ENCODE peak calls at places on chromosome 18, in six cellular contexts. F is T-cell; T is RCC 7860; S is foreskin fibroblast; K is activated CD8-positive, alpha-beta memory T cell treated with anti-CD3 and anti-CD28 coated beads, Interleukin-2, amount 10 ng/mL, durations not matched to agents 7 days and 5 days; I is amniotic stem cell. X is an unnamed sample.
A peak's percentile ranks its signal among the peaks of the same experiment; 100 is the strongest.

GRCh38 chr18:24413148-24413547 is 13.3 kb upstream of the IMPACT start:
- DNase-seq in T (no peak), K (no peak), I (no peak), F (no peak), S (peak; percentile 53), X (peak; percentile 59)

GRCh38 chr18:76821356-76821874 is 942 bp upstream of the ZNF236 start:
- DNase-seq in S (no peak), F (no peak), I (no peak), K (no peak), T (no peak), X (no peak)

GRCh38 chr18:54829856-54830255 is 1.6 kb downstream of the RAB27B start:
- DNase-seq in I (no peak), F (no peak), K (no peak), T (no peak), S (no peak), X (no peak)

GRCh38 chr18:9913151-9913525 is 678 bp upstream of the VAPA start:
- DNase-seq in F (no peak), S (no peak), K (no peak), T (no peak), I (no peak), X (no peak)

GRCh38 chr18:31587538-31587937 is 4.1 kb upstream of the TTR start:
- DNase-seq in S (no peak), F (no peak), K (no peak), I (no peak), T (no peak), X (no peak)

GRCh38 chr18:7329036-7329435 is 98.1 kb downstream of the LRRC30 start:
- DNase-seq in I (no peak), S (no peak), F (no peak), K (no peak), T (no peak), X (peak; percentile 76)

GRCh38 chr18:73683618-73684238 is 463.9 kb downstream of the FBXO15 start:
- DNase-seq in T (no peak), S (peak; percentile 82), K (no peak), I (no peak), F (no peak), X (no peak)

GRCh38 chr18:79698668-79699335 is 19.2 kb downstream of the CTDP1 start:
- DNase-seq in I (no peak), F (no peak), S (no peak), K (no peak), T (no peak), X (no peak)

GRCh38 chr18:45910405-45911023 is 56.6 kb downstream of the EPG5 start:
- DNase-seq in K (peak; percentile 75), F (peak; percentile 27), S (peak; percentile 74), I (no peak), T (no peak), X (peak; percentile 59)

GRCh38 chr18:23918395-23919032 is 96.0 kb upstream of the TTC39C start:
- DNase-seq in K (peak; percentile 88), S (peak; percentile 83), I (peak; percentile 32), T (peak; percentile 37), F (peak; percentile 69), X (peak; percentile 79)

GRCh38 chr18:13797157-13797611 is 26.8 kb upstream of the MC5R start:
- DNase-seq in S (no peak), I (no peak), F (no peak), K (no peak), T (peak; percentile 46), X (no peak)

GRCh38 chr18:9474103-9474982 is 970 bp upstream of the RALBP1 start:
- DNase-seq in K (peak; percentile 43), S (peak; percentile 92), T (peak; percentile 57), F (no peak), I (peak; percentile 64), X (no peak)

GRCh38 chr18:79872852-79873444 is 75.2 kb downstream of the KCNG2 start:
- DNase-seq in I (no peak), F (no peak), K (no peak), S (no peak), T (no peak), X (no peak)

GRCh38 chr18:48038636-48039035 is 108.2 kb upstream of the SMAD2 start:
- DNase-seq in K (no peak), I (no peak), T (no peak), S (no peak), F (no peak), X (no peak)

GRCh38 chr18:36095936-36096519 is 28.7 kb upstream of the RPRD1A start:
- DNase-seq in I (peak; percentile 55), F (no peak), S (peak; percentile 77), T (peak; percentile 53), K (no peak), X (no peak)

GRCh38 chr18:24741961-24742738 is 281.7 kb downstream of the HRH4 start:
- DNase-seq in F (no peak), I (no peak), T (no peak), S (peak; percentile 34), K (no peak), X (no peak)

GRCh38 chr18:905948-906415 is 1.3 kb downstream of the ADCYAP1 start:
- DNase-seq in F (no peak), S (peak; percentile 2), I (no peak), K (no peak), T (no peak), X (peak; percentile 40)

GRCh38 chr18:70280007-70280925 is 8.6 kb upstream of the SOCS6 start:
- DNase-seq in K (no peak), I (no peak), F (no peak), T (peak; percentile 84), S (peak; percentile 67), X (no peak)

GRCh38 chr18:61651145-61651879 is 241.5 kb downstream of the RNF152 start:
- DNase-seq in T (no peak), F (no peak), S (no peak), K (no peak), I (no peak), X (peak; percentile 30)

GRCh38 chr18:51610481-51610880 is 413.0 kb upstream of the MEX3C start:
- DNase-seq in K (no peak), T (no peak), F (no peak), S (no peak), I (no peak), X (no peak)

GRCh38 chr18:50203801-50204604 is 9.1 kb upstream of the MYO5B start:
- DNase-seq in S (peak; percentile 67), K (no peak), T (no peak), I (no peak), F (no peak), X (peak; percentile 84)

GRCh38 chr18:76255070-76255683 is 239.9 kb downstream of the ZNF516 start:
- DNase-seq in S (no peak), K (no peak), I (no peak), T (no peak), F (no peak), X (peak; percentile 60)

GRCh38 chr18:53785811-53786210 is 438.7 kb downstream of the MBD2 start:
- DNase-seq in F (no peak), K (no peak), S (no peak), I (no peak), T (no peak), X (no peak)

GRCh38 chr18:31100598-31101147 is 1.5 kb downstream of the DSC2 start:
- DNase-seq in T (no peak), F (no peak), S (no peak), I (no peak), K (no peak), X (peak; percentile 92)

GRCh38 chr18:79570266-79571201 is 109.1 kb upstream of the CTDP1 start:
- DNase-seq in K (no peak), T (no peak), F (no peak), S (no peak), I (no peak), X (no peak)

GRCh38 chr18:22311301-22311700 is 106.4 kb downstream of the CTAGE1 start:
- DNase-seq in I (peak; percentile 36), T (no peak), F (no peak), S (peak; percentile 59), K (no peak), X (no peak)

GRCh38 chr18:4319738-4320677 is 135.1 kb downstream of the DLGAP1 start:
- DNase-seq in T (no peak), S (no peak), I (no peak), F (no peak), K (no peak), X (no peak)

GRCh38 chr18:59114160-59114559 is 25.5 kb upstream of the SEC11C start:
- DNase-seq in F (no peak), I (no peak), T (peak; percentile 11), K (no peak), S (no peak), X (no peak)

GRCh38 chr18:73688851-73689659 is 458.6 kb downstream of the FBXO15 start:
- DNase-seq in I (peak; percentile 78), K (no peak), S (peak; percentile 92), T (peak; percentile 12), F (no peak), X (peak; percentile 15)

GRCh38 chr18:13813271-13813849 is 10.6 kb upstream of the MC5R start:
- DNase-seq in I (peak; percentile 39), K (peak; percentile 72), T (peak; percentile 35), S (peak; percentile 70), F (peak; percentile 23), X (peak; percentile 71)

GRCh38 chr18:68693091-68693815 is 21.7 kb downstream of the TMX3 start:
- DNase-seq in S (no peak), K (no peak), T (no peak), I (no peak), F (no peak), X (no peak)

GRCh38 chr18:27278131-27278530 is 93.0 kb upstream of the CHST9 start:
- DNase-seq in S (no peak), I (no peak), F (no peak), K (no peak), T (no peak), X (no peak)

GRCh38 chr18:74023220-74023619 is 124.4 kb downstream of the FBXO15 start:
- DNase-seq in I (no peak), K (no peak), S (no peak), T (no peak), F (no peak), X (peak; percentile 31)

GRCh38 chr18:58135806-58136331 is 91.8 kb downstream of the NEDD4L start:
- DNase-seq in I (no peak), S (peak; percentile 86), F (no peak), T (peak; percentile 27), K (peak; percentile 63), X (peak; percentile 82)

X was measured in ELF-1.